ENCODE peak calls at places on chromosome 20, in five cellular contexts. O, V, K, F and C are unnamed samples.

GRCh38 chr20:57659789-57660509 is 39.7 kb upstream of the ZBP1 start:
- DNase-seq in O (peak; percentile 8), V (no peak), K (no peak), F (no peak), C (peak; percentile 43)

GRCh38 chr20:53413188-53413631 is 180.4 kb downstream of the ZNF217 start:
- DNase-seq in O (peak; percentile 88), V (peak; percentile 61), K (no peak), F (peak; percentile 83), C (peak; percentile 86)

GRCh38 chr20:62702886-62703852 is 5.5 kb upstream of the NTSR1 start:
- DNase-seq in O (no peak), V (peak; percentile 38), K (peak; percentile 94), F (peak; percentile 48), C (no peak)

GRCh38 chr20:57714409-57715267 is 4.8 kb upstream of the PMEPA1 start:
- DNase-seq in O (no peak), V (no peak), K (peak; percentile 69), F (no peak), C (no peak)

GRCh38 chr20:40434122-40434521 is 254.9 kb downstream of the MAFB start:
- DNase-seq in O (no peak), V (no peak), K (no peak), F (no peak), C (no peak)

GRCh38 chr20:40897177-40897700 is 131.4 kb upstream of the TOP1 start:
- DNase-seq in O (no peak), V (no peak), K (peak; percentile 47), F (no peak), C (no peak)

GRCh38 chr20:49384437-49385434 is 97.7 kb downstream of the KCNB1 start:
- DNase-seq in O (peak; percentile 97), V (peak; percentile 78), K (peak; percentile 26), F (peak; percentile 79), C (peak; percentile 71)

GRCh38 chr20:24771651-24772061 is 177.4 kb upstream of the CST7 start:
- DNase-seq in O (no peak), V (no peak), K (no peak), F (no peak), C (no peak)

GRCh38 chr20:25083141-25083772 is 1.3 kb upstream of the VSX1 start:
- DNase-seq in O (no peak), V (no peak), K (no peak), F (no peak), C (peak; percentile 60)

GRCh38 chr20:16272961-16273360 is 300.3 kb downstream of the KIF16B start:
- DNase-seq in O (no peak), V (no peak), K (no peak), F (no peak), C (no peak)

GRCh38 chr20:16273812-16274560 is 299.3 kb downstream of the KIF16B start:
- DNase-seq in O (no peak), V (no peak), K (no peak), F (no peak), C (no peak)

GRCh38 chr20:16267526-16267925 is 305.7 kb downstream of the KIF16B start:
- DNase-seq in O (no peak), V (no peak), K (no peak), F (no peak), C (peak; percentile 19)

DNA sequence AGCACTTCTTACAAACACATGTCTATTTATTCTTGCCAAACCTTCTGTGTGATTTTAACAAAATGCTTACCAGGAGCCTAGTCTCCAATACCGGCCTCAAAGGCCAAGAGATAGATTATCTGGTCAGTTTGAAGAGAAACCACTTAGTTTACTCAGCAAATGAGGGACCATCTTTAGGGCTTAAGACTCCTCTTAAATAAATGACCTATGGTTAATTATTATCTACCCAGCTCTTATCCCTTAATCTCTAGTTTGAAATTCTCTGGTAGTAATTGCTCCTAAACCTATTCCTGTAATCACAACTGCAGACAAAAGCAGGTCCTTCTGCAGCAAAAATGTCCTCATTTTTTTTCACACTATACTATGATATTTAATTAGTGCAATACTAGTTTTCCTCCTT is 301.8 kb downstream of the KIF16B start:
- DNase-seq in O (no peak), V (no peak), K (no peak), F (peak; percentile 20), C (no peak)
- TF ChIP-seq USF2 in O (no peak), V (no peak), K (no peak), F (no peak), C (no peak)

GRCh38 chr20:45309075-45309474 is 976 bp upstream of the MATN4 start:
- DNase-seq in O (no peak), V (no peak), K (no peak), F (no peak), C (no peak)
- TF ChIP-seq USF2 in O (no peak), V (no peak), K (no peak), F (no peak), C (no peak)

GRCh38 chr20:60070791-60071190 is 112.6 kb downstream of the CDH26 start:
- DNase-seq in O (no peak), V (no peak), K (no peak), F (no peak), C (no peak)
- TF ChIP-seq USF2 in O (no peak), V (no peak), K (no peak), F (no peak), C (no peak)

GRCh38 chr20:59999502-59999901 is 41.3 kb downstream of the CDH26 start:
- DNase-seq in O (no peak), V (no peak), K (no peak), F (no peak), C (no peak)
- TF ChIP-seq USF2 in O (no peak), V (no peak), K (no peak), F (no peak), C (no peak)

DNA sequence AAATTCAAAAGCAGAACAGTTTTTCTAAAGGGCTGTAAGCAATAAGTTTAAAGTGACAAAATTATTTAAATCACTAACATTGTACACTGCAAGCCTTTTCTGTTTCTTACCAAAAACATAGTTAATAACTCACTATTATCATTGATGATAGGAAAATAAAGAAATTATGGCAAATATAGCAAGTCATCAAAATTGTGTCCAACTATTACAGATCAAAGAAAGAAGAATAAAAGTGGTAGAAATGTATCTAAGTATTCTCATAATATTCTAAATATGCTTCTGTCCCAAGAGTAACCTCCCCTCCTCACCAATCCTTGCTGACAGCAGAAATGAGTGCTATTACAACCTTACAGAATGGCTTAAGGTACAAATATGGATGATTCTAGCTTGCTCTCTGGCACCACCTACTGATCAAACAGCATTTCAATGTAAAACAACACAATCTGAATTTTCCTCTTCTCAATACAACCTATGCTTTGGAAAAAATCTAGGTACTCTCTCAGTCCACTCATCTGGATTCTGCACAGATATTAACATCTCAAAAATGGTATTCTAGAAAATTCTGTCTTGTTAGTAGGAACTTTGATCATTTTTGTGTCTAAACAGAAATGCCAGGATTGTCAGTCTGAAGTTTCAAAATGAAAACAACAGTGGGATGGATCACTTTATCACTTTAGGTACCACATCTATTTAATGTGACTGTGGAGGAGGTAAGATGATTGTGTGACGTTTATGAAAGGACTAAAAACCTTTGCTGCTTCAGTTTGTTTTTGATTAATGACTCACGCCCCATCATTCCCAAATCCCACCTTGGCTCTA is 40.9 kb downstream of the ZFP64 start:
- DNase-seq in O (no peak), V (peak; percentile 55), K (peak; percentile 58), F (peak; percentile 58), C (no peak)
- TF ChIP-seq USF2 in O (no peak), V (no peak), K (no peak), F (no peak), C (no peak)

DNA sequence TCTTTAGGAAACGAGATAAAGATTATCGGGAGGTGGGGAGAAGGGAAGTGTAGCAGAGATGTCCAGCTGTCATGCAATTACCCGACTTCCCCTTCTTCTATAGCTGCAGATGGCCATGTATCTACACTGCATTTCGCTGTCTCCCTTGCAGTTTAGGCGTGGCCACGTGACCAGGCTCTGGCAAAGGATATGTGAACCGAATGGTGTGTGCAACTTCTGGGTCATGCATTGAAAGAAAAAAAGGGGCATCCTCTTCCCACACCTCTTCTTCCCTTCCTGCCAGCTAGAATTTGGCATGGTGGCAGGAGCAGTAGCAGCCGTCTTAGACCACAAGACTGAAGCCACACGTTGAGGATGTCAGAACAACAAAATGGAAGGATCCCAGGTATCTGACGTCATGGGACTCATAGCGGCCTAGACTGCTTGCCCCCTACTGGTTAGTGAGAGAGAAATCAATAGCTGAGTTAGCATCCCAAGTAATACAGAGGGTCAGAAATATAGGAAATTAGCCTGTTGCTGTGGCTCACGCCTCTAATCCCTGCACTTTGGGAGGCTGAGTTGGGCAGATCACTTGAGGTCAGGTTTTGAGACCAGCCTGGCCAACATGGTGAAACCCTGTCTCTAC is 32.8 kb downstream of the TCF15 start:
- DNase-seq in O (no peak), V (peak; percentile 77), K (peak; percentile 18), F (peak; percentile 70), C (no peak)
- TF ChIP-seq USF2 in O (no peak), V (peak; percentile 90), K (no peak), F (peak; percentile 24), C (no peak)

GRCh38 chr20:50559149-50559548 is 49.0 kb downstream of the PTPN1 start:
- DNase-seq in O (no peak), V (no peak), K (no peak), F (no peak), C (no peak)

GRCh38 chr20:50560867-50561266 is 50.7 kb downstream of the PTPN1 start:
- DNase-seq in O (no peak), V (no peak), K (no peak), F (no peak), C (peak; percentile 28)

GRCh38 chr20:50557549-50558134 is 47.5 kb downstream of the PTPN1 start:
- DNase-seq in O (no peak), V (no peak), K (no peak), F (no peak), C (no peak)

GRCh38 chr20:50559856-50560623 is 49.9 kb downstream of the PTPN1 start:
- DNase-seq in O (no peak), V (no peak), K (no peak), F (no peak), C (no peak)

DNA sequence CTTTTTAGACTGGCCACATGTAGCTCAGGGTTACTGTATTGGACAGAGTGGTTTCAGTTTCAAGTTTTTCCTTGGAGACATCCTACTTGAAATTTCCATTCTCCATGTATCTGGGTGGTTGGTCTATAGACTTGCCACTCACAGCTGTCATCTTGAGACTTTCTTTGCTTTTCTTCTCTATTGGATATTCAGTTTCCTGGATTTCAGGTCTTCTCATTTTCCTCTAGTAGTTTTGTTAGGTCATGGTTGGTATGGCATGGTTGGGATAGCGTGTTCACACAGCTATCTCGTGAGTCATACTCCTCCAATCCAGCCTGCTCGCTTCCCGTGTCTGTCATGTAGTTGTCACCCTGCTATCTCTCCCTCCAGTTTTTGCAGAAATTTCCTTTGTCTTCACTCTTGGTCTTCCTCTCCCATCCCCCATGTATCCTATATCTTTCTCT is 48.3 kb downstream of the PTPN1 start:
- DNase-seq in O (no peak), V (peak; percentile 89), K (peak; percentile 87), F (no peak), C (no peak)
- TF ChIP-seq USF2 in O (no peak), V (no peak), K (no peak), F (no peak), C (no peak)

DNA sequence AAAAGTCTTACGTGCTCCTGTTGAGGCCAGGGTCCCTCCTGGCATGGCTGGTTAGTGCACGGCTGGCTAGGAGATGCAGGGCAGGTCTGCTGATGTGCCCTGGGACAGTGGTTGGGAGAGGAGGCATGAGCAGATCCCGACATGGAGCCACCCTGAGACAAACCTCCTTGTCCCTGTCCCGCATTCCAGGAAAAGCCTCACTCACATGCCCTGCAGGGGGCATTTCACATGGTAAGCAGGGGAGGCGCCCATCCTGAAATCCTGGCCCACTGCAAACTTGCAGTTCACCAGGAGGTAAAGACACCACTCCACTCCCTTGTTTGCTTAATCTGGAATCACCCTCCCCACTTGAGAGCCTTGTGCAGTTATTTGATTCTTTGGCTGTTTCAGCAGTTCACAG is 116.7 kb upstream of the SLC24A3 start:
- DNase-seq in O (peak; percentile 62), V (no peak), K (no peak), F (no peak), C (peak; percentile 43)
- TF ChIP-seq USF2 in O (no peak), V (no peak), K (no peak), F (no peak), C (no peak)